ENCODE peak calls at places on chromosomes 7 and 10, in four cellular contexts. O is fibroblast of lung, A is psoas muscle, C is stomach. M is an unnamed sample.

GRCh38 chr10:94992811-94993210 is 54.4 kb downstream of the CYP2C9 start:
- DNase-seq in O (no peak), A (no peak), C (no peak), M (no peak)

GRCh38 chr10:126256864-126257263 is 131.4 kb downstream of the ADAM12 start:
- DNase-seq in O (no peak), A (no peak), C (no peak), M (no peak)

GRCh38 chr7:120837599-120837998 is 20.3 kb downstream of the TSPAN12 start:
- DNase-seq in O (no peak), A (no peak), C (no peak), M (no peak)

GRCh38 chr7:12595148-12595547 is 24.6 kb downstream of the SCIN start:
- DNase-seq in O (no peak), A (no peak), C (no peak), M (no peak)

GRCh38 chr7:4834601-4835397 is 27.0 kb downstream of the PAPOLB start:
- DNase-seq in O (no peak), A (no peak), C (no peak), M (no peak)

GRCh38 chr10:72898616-72899015 is 5.1 kb downstream of the OIT3 start:
- DNase-seq in O (no peak), A (no peak), C (no peak), M (no peak)

GRCh38 chr10:61805091-61805490 is 96.4 kb upstream of the ARID5B start:
- DNase-seq in O (no peak), A (no peak), C (no peak), M (no peak)

GRCh38 chr7:73967832-73968295 is 60.1 kb upstream of the ELN start:
- DNase-seq in O (no peak), A (no peak), C (no peak), M (no peak)

GRCh38 chr7:79221211-79221610 is 232.3 kb downstream of the MAGI2 start:
- DNase-seq in O (no peak), A (no peak), C (no peak), M (no peak)

GRCh38 chr7:120407015-120407414 is 134.0 kb downstream of the KCND2 start:
- DNase-seq in O (no peak), A (no peak), C (no peak), M (no peak)

GRCh38 chr10:20897146-20897834 is at the start of gene NEBL:
- DNase-seq in O (no peak), A (no peak), C (no peak), M (no peak)

GRCh38 chr7:30984359-30985107 is 20.8 kb downstream of the GHRHR start:
- DNase-seq in O (peak), A (no peak), C (peak), M (peak)

GRCh38 chr10:6542999-6543430 is 37.1 kb downstream of the PRKCQ start:
- DNase-seq in O (no peak), A (no peak), C (no peak), M (no peak)

GRCh38 chr10:98586096-98586495 is 139.4 kb upstream of the HPS1 start:
- DNase-seq in O (no peak), A (no peak), C (no peak), M (peak)

GRCh38 chr7:134613623-134614347 is 32.9 kb upstream of the BPGM start:
- DNase-seq in O (peak), A (no peak), C (no peak), M (peak)

GRCh38 chr10:58044072-58044471 is 223.6 kb downstream of the IPMK start:
- DNase-seq in O (no peak), A (no peak), C (no peak), M (peak)

GRCh38 chr10:86592413-86592812 is 61.9 kb upstream of the OPN4 start:
- DNase-seq in O (no peak), A (no peak), C (peak), M (no peak)
- TF ChIP-seq CTCF in O (no peak), A (no peak), C (no peak), M (peak)

DNA sequence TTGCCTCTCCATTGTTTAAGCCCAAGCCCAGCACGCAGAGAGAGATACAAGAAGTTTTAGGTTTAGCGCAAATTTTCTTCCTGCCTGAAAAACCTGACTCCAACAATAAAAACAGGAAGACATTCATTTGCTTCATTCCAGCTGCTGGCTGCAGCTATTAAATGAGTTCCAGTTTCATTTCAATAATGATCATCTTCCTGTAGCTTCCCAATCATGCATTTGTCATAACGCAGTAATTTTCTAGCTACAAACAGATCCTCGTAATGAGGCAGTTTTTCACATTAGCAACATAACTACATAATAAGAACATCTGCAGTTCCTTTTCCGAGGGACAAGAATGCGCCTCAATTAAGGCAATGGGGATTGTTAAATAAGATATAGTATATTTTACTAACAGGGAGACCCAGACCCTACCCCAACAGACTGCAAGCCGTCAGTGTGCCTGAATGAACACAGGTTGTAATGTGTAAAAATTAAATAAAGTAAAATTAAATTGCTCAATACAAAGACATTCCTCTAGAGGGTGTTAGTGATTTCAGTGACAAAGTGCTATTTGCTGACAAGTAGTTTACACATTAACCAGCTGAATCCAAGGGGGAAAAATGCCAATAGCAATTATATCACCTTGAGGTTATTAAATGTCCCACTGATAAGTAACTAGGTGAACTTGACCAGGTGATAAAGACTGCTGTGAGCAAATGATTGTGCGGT is 110.7 kb downstream of the EBF3 start:
- DNase-seq in O (peak), A (no peak), C (no peak), M (no peak)
- TF ChIP-seq CTCF in O (no peak), A (peak), C (peak), M (peak)

GRCh38 chr7:55134786-55135185 is 116.0 kb downstream of the EGFR start:
- DNase-seq in O (no peak), A (no peak), C (no peak), M (no peak)

GRCh38 chr7:55132890-55133551 is 114.2 kb downstream of the EGFR start:
- DNase-seq in O (peak), A (peak), C (peak), M (peak)

GRCh38 chr7:55135462-55135861 is 116.6 kb downstream of the EGFR start:
- DNase-seq in O (no peak), A (no peak), C (no peak), M (no peak)

GRCh38 chr7:55132550-55132889 is 113.7 kb downstream of the EGFR start:
- DNase-seq in O (no peak), A (no peak), C (no peak), M (no peak)

GRCh38 chr7:55133630-55134392 is 115.0 kb downstream of the EGFR start:
- DNase-seq in O (peak), A (peak), C (peak), M (peak)
- TF ChIP-seq CTCF in O (peak), A (peak), C (no peak), M (peak)

DNA sequence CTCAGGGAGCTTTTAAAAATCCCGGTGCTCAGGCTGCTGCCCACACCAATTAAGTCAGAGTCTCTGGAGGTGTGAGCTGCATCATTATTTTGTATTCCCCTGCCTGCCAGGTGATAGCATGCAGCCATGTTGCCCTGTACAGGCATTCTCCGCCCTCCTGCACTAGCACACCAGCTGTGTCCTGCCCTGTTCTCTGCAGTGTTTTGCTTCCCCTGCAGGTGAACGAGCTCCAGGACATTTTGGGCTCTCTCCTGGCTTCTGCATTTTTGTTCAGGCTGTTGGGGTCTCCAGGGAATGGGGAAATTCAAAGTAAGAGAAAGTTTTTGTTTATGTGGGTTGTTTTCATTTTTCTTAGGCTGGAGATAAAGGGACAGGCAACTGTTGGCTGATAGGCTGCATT is 271.0 kb upstream of the COBL start:
- DNase-seq in O (no peak), A (no peak), C (no peak), M (no peak)
- TF ChIP-seq CTCF in O (no peak), A (no peak), C (no peak), M (no peak)

DNA sequence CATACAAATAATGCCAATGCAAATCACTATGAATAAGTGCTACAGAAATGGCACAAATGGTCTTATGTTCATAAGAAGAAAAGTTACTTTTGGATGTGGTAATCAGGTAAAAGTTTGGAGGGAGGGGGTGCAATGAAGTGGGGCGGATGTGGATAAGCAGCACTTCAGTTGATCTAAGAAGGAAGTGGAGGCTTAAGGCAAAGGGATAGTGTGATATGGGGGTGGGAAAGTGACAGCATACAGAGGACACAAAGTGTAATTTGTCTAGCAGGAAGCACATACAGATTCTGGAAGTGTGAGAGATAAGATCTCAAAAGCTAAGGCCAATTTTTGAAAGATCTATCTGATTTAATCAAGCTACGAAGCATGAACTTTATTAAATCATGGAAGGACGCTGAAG is 6.3 kb downstream of the BET1 start:
- DNase-seq in O (no peak), A (no peak), C (no peak), M (no peak)
- TF ChIP-seq CTCF in O (no peak), A (no peak), C (no peak), M (no peak)

GRCh38 chr10:119542990-119543813 is 683 bp upstream of the RGS10 start:
- DNase-seq in O (peak), A (peak), C (peak), M (peak)
- TF ChIP-seq CTCF in O (peak), A (peak), C (no peak), M (peak)

M was measured in HFFc6.